ENCODE peak calls at places on chromosomes 3 and 15, in five cellular contexts. T, B, R, O and X are unnamed samples.

GRCh38 chr3:141383555-141384129 is 15.3 kb downstream of the ZBTB38 start:
- DNase-seq in T (no peak), B (peak; percentile 84), R (no peak), O (no peak), X (no peak)

GRCh38 chr15:88447206-88447605 is 20.0 kb downstream of the MRPL46 start:
- DNase-seq in T (no peak), B (no peak), R (no peak), O (no peak), X (no peak)

GRCh38 chr15:91593081-91593480 is 260.4 kb upstream of the SLCO3A1 start:
- DNase-seq in T (no peak), B (no peak), R (no peak), O (no peak), X (no peak)

GRCh38 chr3:71681224-71681668 is 44.0 kb downstream of the EIF4E3 start:
- DNase-seq in T (no peak), B (no peak), R (peak; percentile 94), O (no peak), X (no peak)

GRCh38 chr3:2765002-2765579 is 345.1 kb downstream of the IL5RA start:
- DNase-seq in T (no peak), B (peak; percentile 62), R (no peak), O (no peak), X (peak; percentile 65)

GRCh38 chr3:192897005-192897404 is 20.7 kb downstream of the MB21D2 start:
- DNase-seq in T (no peak), B (no peak), R (no peak), O (no peak), X (no peak)

GRCh38 chr3:71355862-71356261 is 227.7 kb downstream of the FOXP1 start:
- DNase-seq in T (no peak), B (no peak), R (no peak), O (no peak), X (no peak)

GRCh38 chr3:165983284-165983683 is 146.1 kb upstream of the BCHE start:
- DNase-seq in T (no peak), B (no peak), R (peak; percentile 40), O (no peak), X (peak; percentile 7)

GRCh38 chr3:126127904-126128303 is 44.0 kb upstream of the SLC41A3 start:
- DNase-seq in T (no peak), B (no peak), R (no peak), O (peak; percentile 63), X (no peak)

GRCh38 chr15:40282870-40283614 is at the start of gene ANKRD63:
- DNase-seq in T (peak; percentile 83), B (no peak), R (no peak), O (no peak), X (peak; percentile 68)

GRCh38 chr3:57131210-57131588 is 34.0 kb downstream of the IL17RD start:
- DNase-seq in T (no peak), B (no peak), R (no peak), O (no peak), X (no peak)

GRCh38 chr15:56428821-56429458 is 36.0 kb downstream of the MNS1 start:
- DNase-seq in T (no peak), B (peak; percentile 27), R (peak; percentile 61), O (no peak), X (peak; percentile 51)

GRCh38 chr15:40917585-40917984 is 11.6 kb upstream of the DLL4 start:
- DNase-seq in T (no peak), B (no peak), R (no peak), O (no peak), X (no peak)

GRCh38 chr15:81469154-81469553 is 95.1 kb upstream of the TMC3 start:
- DNase-seq in T (no peak), B (no peak), R (no peak), O (no peak), X (no peak)

GRCh38 chr3:141875374-141875892 is 1.0 kb upstream of the ATP1B3 start:
- DNase-seq in T (peak; percentile 91), B (peak; percentile 83), R (peak; percentile 84), O (peak; percentile 83), X (peak; percentile 92)

GRCh38 chr15:87873501-87873900 is 383.0 kb downstream of the NTRK3 start:
- DNase-seq in T (no peak), B (no peak), R (peak; percentile 50), O (no peak), X (no peak)

GRCh38 chr15:25536801-25537310 is 98.0 kb upstream of the UBE3A start:
- DNase-seq in T (no peak), B (no peak), R (no peak), O (no peak), X (no peak)

GRCh38 chr3:49607796-49608195 is 53.5 kb downstream of the BSN start:
- DNase-seq in T (no peak), B (no peak), R (no peak), O (peak; percentile 43), X (no peak)

GRCh38 chr3:194296448-194296831 is 54.7 kb downstream of the CPN2 start:
- DNase-seq in T (no peak), B (no peak), R (peak; percentile 69), O (no peak), X (peak; percentile 61)

GRCh38 chr3:60001369-60001768 is 951.5 kb upstream of the CFAP20DC start:
- DNase-seq in T (no peak), B (no peak), R (no peak), O (no peak), X (no peak)

GRCh38 chr15:94579261-94579660 is 347.9 kb downstream of the MCTP2 start:
- DNase-seq in T (no peak), B (peak; percentile 28), R (no peak), O (no peak), X (no peak)

GRCh38 chr3:24237971-24238767 is 256.5 kb downstream of the THRB start:
- DNase-seq in T (no peak), B (peak; percentile 20), R (peak; percentile 93), O (no peak), X (peak; percentile 67)

GRCh38 chr3:169237181-169237580 is 426.3 kb downstream of the MECOM start:
- DNase-seq in T (no peak), B (no peak), R (peak; percentile 38), O (no peak), X (no peak)

GRCh38 chr3:101513419-101513986 is 491 bp upstream of the SENP7 start:
- DNase-seq in T (no peak), B (no peak), R (peak; percentile 76), O (no peak), X (peak; percentile 78)

GRCh38 chr3:149217347-149217746 is 4.3 kb downstream of the CP start:
- DNase-seq in T (no peak), B (no peak), R (no peak), O (no peak), X (no peak)

GRCh38 chr3:105277656-105278055 is 89.1 kb upstream of the ALCAM start:
- DNase-seq in T (no peak), B (no peak), R (no peak), O (no peak), X (no peak)

GRCh38 chr3:137768361-137769320 is 4.5 kb downstream of the SOX14 start:
- DNase-seq in T (no peak), B (no peak), R (no peak), O (no peak), X (peak; percentile 45)

GRCh38 chr15:66638377-66638776 is 63.7 kb upstream of the SMAD6 start:
- DNase-seq in T (no peak), B (no peak), R (no peak), O (no peak), X (no peak)

GRCh38 chr3:178325330-178325729 is 210.9 kb upstream of the KCNMB2 start:
- DNase-seq in T (no peak), B (peak; percentile 19), R (peak; percentile 81), O (no peak), X (peak; percentile 54)

GRCh38 chr3:116260491-116260890 is 184.8 kb downstream of the LSAMP start:
- DNase-seq in T (no peak), B (no peak), R (no peak), O (no peak), X (no peak)

GRCh38 chr3:13277860-13278531 is 142.1 kb downstream of the NUP210 start:
- DNase-seq in T (no peak), B (no peak), R (no peak), O (no peak), X (peak; percentile 2)

GRCh38 chr3:12946661-12947316 is 105.4 kb upstream of the RPL32 start:
- DNase-seq in T (no peak), B (no peak), R (no peak), O (no peak), X (no peak)

GRCh38 chr3:174540081-174540480 is 319.1 kb upstream of the NAALADL2 start:
- DNase-seq in T (no peak), B (peak; percentile 87), R (no peak), O (no peak), X (peak; percentile 44)

GRCh38 chr3:143016321-143016972 is 15.1 kb downstream of the U2SURP start:
- DNase-seq in T (no peak), B (no peak), R (no peak), O (no peak), X (peak; percentile 35)